ENCODE peak calls at places on chromosome 13, in ten cellular contexts. U is tibial artery; D is lung; B is mesendoderm; Q is naive thymus-derived CD4-positive, alpha-beta T cell; F is upper lobe of left lung; Z is effector memory CD4-positive, alpha-beta T cell; G is left lung; L is A549; A is neural progenitor cell. Y is an unnamed sample. For H3K4me1, the result is how much of the 10 kb centered on the place peaks cover.

GRCh38 chr13:41465215-41465907 is 8.0 kb downstream of the RGCC start:
- DNase-seq in U (no peak), D (peak), B (no peak), Q (peak), F (peak), Z (peak), G (peak), L (no peak), A (no peak), Y (no peak)

GRCh38 chr13:91154553-91154952 is 192.9 kb upstream of the MIR17HG start:
- DNase-seq in U (no peak), D (no peak), B (peak), Q (no peak), F (no peak), Z (no peak), G (no peak), L (no peak), A (no peak), Y (no peak)

GRCh38 chr13:73521291-73521626 is 462.5 kb downstream of the KLF5 start:
- DNase-seq in U (no peak), D (no peak), B (no peak), Q (peak), F (no peak), Z (no peak), G (no peak), L (no peak), A (no peak), Y (no peak)

GRCh38 chr13:39960206-39960605 is 304.7 kb downstream of the COG6 start:
- DNase-seq in U (no peak), D (no peak), B (no peak), Q (no peak), F (no peak), Z (no peak), G (no peak), L (no peak), A (no peak), Y (no peak)

GRCh38 chr13:27592865-27593264 is 27.5 kb downstream of the LNX2 start:
- DNase-seq in U (no peak), D (no peak), B (no peak), Q (no peak), F (no peak), Z (no peak), G (no peak), L (no peak), A (no peak), Y (no peak)

GRCh38 chr13:63274772-63275171 is 1859.1 kb upstream of the PCDH20 start:
- DNase-seq in U (no peak), D (no peak), B (no peak), Q (no peak), F (no peak), Z (no peak), G (no peak), L (no peak), A (no peak), Y (no peak)

GRCh38 chr13:54312885-54313284 is 1284.3 kb downstream of the OLFM4 start:
- DNase-seq in U (no peak), D (no peak), B (no peak), Q (no peak), F (no peak), Z (no peak), G (peak), L (no peak), A (no peak), Y (no peak)

GRCh38 chr13:91087276-91087675 is 260.2 kb upstream of the MIR17HG start:
- DNase-seq in U (no peak), D (no peak), B (no peak), Q (no peak), F (no peak), Z (no peak), G (no peak), L (no peak), A (peak), Y (no peak)

GRCh38 chr13:74243637-74244526 is 109.7 kb upstream of the KLF12 start:
- DNase-seq in U (no peak), D (no peak), B (no peak), Q (peak), F (no peak), Z (no peak), G (no peak), L (no peak), A (no peak), Y (no peak)

GRCh38 chr13:52848455-52849190 is at the start of gene PCDH8:
- DNase-seq in U (no peak), D (no peak), B (peak), Q (no peak), F (no peak), Z (no peak), G (peak), L (no peak), A (peak), Y (no peak)

GRCh38 chr13:45341799-45342584 is 1.0 kb upstream of the TPT1 start:
- DNase-seq in U (peak), D (peak), B (no peak), Q (no peak), F (peak), Z (no peak), G (no peak), L (no peak), A (no peak), Y (no peak)

GRCh38 chr13:42478531-42479156 is 95.3 kb upstream of the TNFSF11 start:
- DNase-seq in U (no peak), D (no peak), B (peak), Q (no peak), F (no peak), Z (no peak), G (no peak), L (peak), A (peak), Y (no peak)

GRCh38 chr13:25462301-25463125 is 90.7 kb downstream of the ATP8A2 start:
- DNase-seq in U (no peak), D (no peak), B (peak), Q (no peak), F (no peak), Z (no peak), G (no peak), L (no peak), A (no peak), Y (no peak)

GRCh38 chr13:89584058-89584457 is 1763.4 kb upstream of the MIR17HG start:
- DNase-seq in U (no peak), D (no peak), B (peak), Q (no peak), F (no peak), Z (no peak), G (no peak), L (no peak), A (no peak), Y (no peak)

GRCh38 chr13:64997438-64997837 is 2232.7 kb downstream of the PCDH9 start:
- DNase-seq in U (no peak), D (no peak), B (no peak), Q (no peak), F (no peak), Z (no peak), G (no peak), L (no peak), A (no peak), Y (no peak)

GRCh38 chr13:31638577-31638976 is 100.7 kb upstream of the RXFP2 start:
- DNase-seq in U (no peak), D (no peak), B (no peak), Q (no peak), F (no peak), Z (no peak), G (no peak), L (no peak), A (no peak), Y (no peak)

GRCh38 chr13:30725331-30726085 is 9.8 kb upstream of the ALOX5AP start:
- DNase-seq in U (peak), D (no peak), B (no peak), Q (no peak), F (no peak), Z (no peak), G (no peak), L (no peak), A (no peak), Y (no peak)

GRCh38 chr13:21742041-21742440 is 71.2 kb downstream of the FGF9 start:
- DNase-seq in U (no peak), D (no peak), B (peak), Q (no peak), F (no peak), Z (no peak), G (no peak), L (no peak), A (no peak), Y (no peak)

GRCh38 chr13:25778302-25778701 is 273.5 kb downstream of the SHISA2 start:
- DNase-seq in U (no peak), D (no peak), B (no peak), Q (no peak), F (no peak), Z (no peak), G (no peak), L (no peak), A (no peak), Y (no peak)

GRCh38 chr13:27182844-27183497 is 11.4 kb upstream of the USP12 start:
- DNase-seq in U (peak), D (peak), B (peak), Q (no peak), F (peak), Z (no peak), G (no peak), L (peak), A (no peak), Y (no peak)

GRCh38 chr13:32838985-32839384 is 177.2 kb upstream of the KL start:
- DNase-seq in U (no peak), D (no peak), B (no peak), Q (no peak), F (no peak), Z (no peak), G (no peak), L (peak), A (no peak), Y (no peak)

GRCh38 chr13:62171697-62172096 is 756.0 kb upstream of the PCDH20 start:
- DNase-seq in U (no peak), D (no peak), B (no peak), Q (no peak), F (no peak), Z (no peak), G (no peak), L (no peak), A (no peak), Y (no peak)

GRCh38 chr13:36850790-36851438 is 31.9 kb downstream of the RFXAP start:
- DNase-seq in U (no peak), D (no peak), B (peak), Q (no peak), F (no peak), Z (no peak), G (no peak), L (no peak), A (peak), Y (no peak)

GRCh38 chr13:52345048-52345447 is 60.9 kb downstream of the THSD1 start:
- DNase-seq in U (no peak), D (no peak), B (no peak), Q (no peak), F (no peak), Z (no peak), G (no peak), L (no peak), A (no peak), Y (no peak)

GRCh38 chr13:114099918-114100445 is 32.4 kb downstream of the RASA3 start:
- DNase-seq in U (peak), D (no peak), B (peak), Q (peak), F (peak), Z (peak), G (peak), L (peak), A (peak), Y (peak)

GRCh38 chr13:24389506-24389905 is 80.1 kb downstream of the C1QTNF9 start:
- DNase-seq in U (no peak), D (no peak), B (no peak), Q (no peak), F (no peak), Z (no peak), G (no peak), L (no peak), A (no peak), Y (no peak)

GRCh38 chr13:39864221-39864620 is 208.8 kb downstream of the COG6 start:
- DNase-seq in U (no peak), D (no peak), B (no peak), Q (no peak), F (no peak), Z (no peak), G (no peak), L (no peak), A (no peak), Y (no peak)

GRCh38 chr13:112721198-112722104 is 31.6 kb downstream of the ATP11A start:
- DNase-seq in U (no peak), D (no peak), B (no peak), Q (no peak), F (no peak), Z (no peak), G (no peak), L (no peak), A (no peak), Y (peak)
- H3K4me1 ChIP-seq in U (under half), D (under half), B (under half), Q (under half), F (under half), Z (under half), G (half or more), L (under half), A (under half), Y (under half)

GRCh38 chr13:108895220-108895704 is 265.9 kb downstream of the MYO16 start:
- DNase-seq in U (no peak), D (no peak), B (peak), Q (no peak), F (no peak), Z (no peak), G (no peak), L (peak), A (peak), Y (no peak)

GRCh38 chr13:108903613-108904012 is 274.2 kb downstream of the MYO16 start:
- DNase-seq in U (no peak), D (no peak), B (no peak), Q (no peak), F (no peak), Z (no peak), G (no peak), L (no peak), A (no peak), Y (no peak)

GRCh38 chr13:108902557-108903155 is 273.2 kb downstream of the MYO16 start:
- DNase-seq in U (no peak), D (no peak), B (no peak), Q (no peak), F (no peak), Z (no peak), G (no peak), L (no peak), A (no peak), Y (no peak)

DNA sequence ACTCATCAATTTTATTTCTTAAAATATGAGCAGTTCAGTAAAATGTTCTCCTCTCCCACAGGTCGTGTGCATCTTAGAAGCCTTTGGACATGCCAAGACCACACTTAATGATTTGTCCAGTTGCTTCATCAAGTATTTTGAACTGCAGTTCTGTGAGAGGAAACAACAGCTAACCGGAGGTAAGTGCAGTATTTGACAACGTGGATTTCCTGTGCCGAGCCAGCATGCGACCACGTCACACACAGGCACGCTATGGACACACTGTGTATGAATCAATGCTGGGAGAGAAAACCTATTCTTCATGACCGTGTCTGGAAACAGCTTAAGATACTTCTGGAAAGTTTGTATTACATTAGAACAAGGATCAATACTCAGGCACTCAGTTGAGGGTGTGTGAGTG is 268.5 kb downstream of the MYO16 start:
- DNase-seq in U (no peak), D (no peak), B (no peak), Q (no peak), F (no peak), Z (no peak), G (no peak), L (no peak), A (no peak), Y (no peak)
- H3K4me3 ChIP-seq in U (no peak), D (no peak), B (no peak), Q (no peak), F (no peak), Z (no peak), G (no peak), L (no peak), A (no peak), Y (no peak)

GRCh38 chr13:110913322-110913721 is 1.5 kb downstream of the ANKRD10 start:
- DNase-seq in U (no peak), D (no peak), B (peak), Q (peak), F (peak), Z (no peak), G (no peak), L (no peak), A (peak), Y (no peak)

GRCh38 chr13:110912651-110913051 is 2.2 kb downstream of the ANKRD10 start:
- DNase-seq in U (no peak), D (no peak), B (peak), Q (no peak), F (no peak), Z (no peak), G (no peak), L (peak), A (peak), Y (no peak)

GRCh38 chr13:110913911-110914292 is 967 bp downstream of the ANKRD10 start:
- DNase-seq in U (no peak), D (no peak), B (no peak), Q (no peak), F (no peak), Z (no peak), G (no peak), L (no peak), A (no peak), Y (no peak)

GRCh38 chr13:110910013-110910890 is 4.6 kb downstream of the ANKRD10 start:
- DNase-seq in U (no peak), D (no peak), B (no peak), Q (no peak), F (no peak), Z (no peak), G (no peak), L (no peak), A (no peak), Y (no peak)

DNA sequence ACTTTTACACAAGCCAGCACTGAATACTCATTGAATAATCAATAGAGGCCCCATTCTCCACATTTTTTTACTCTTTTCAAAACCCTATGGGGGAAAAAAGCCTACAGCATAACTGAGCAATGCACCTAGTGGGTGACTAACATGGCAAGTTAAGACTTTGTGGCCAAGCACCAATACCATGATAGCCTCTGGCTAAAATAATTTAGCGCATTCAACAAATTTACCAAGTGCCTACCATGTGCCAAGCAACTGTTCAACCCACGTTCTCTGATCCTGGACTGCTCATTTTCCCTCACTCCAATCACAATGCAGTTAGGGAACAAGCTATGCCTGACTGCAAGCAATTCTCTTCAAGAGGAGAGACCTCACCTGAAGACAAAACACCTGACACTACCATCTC is 3.0 kb downstream of the ANKRD10 start:
- DNase-seq in U (no peak), D (no peak), B (no peak), Q (no peak), F (no peak), Z (no peak), G (no peak), L (no peak), A (no peak), Y (no peak)
- H3K27ac ChIP-seq in U (peak), D (no peak), B (no peak), Q (no peak), F (peak), Z (no peak), G (no peak), L (no peak), A (no peak), Y (no peak)

GRCh38 chr13:46622013-46622917 is 69.3 kb downstream of the LRCH1 start:
- DNase-seq in U (no peak), D (no peak), B (no peak), Q (no peak), F (no peak), Z (no peak), G (no peak), L (no peak), A (no peak), Y (no peak)
- H3K4me1 ChIP-seq in U (half or more), D (under half), B (under half), Q (under half), F (under half), Z (under half), G (under half), L (under half), A (under half), Y (under half)

DNA sequence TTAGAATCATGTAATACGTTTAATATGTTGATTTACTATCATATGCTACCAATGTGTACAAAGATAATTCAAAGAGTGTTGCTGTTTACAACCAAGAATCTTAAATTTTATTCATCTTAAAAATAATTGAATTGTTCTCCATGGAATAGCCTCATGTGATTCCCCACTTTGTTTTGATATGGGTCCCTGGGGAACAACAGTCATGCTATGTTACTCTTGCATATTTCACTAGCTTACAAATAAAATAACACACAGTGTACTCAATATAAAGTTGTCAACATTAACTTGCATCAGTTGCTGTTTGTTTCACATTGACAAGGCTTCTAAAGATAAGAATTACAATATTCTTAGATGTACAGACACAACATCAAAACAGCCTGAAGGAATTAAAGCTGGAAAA is 2.3 kb downstream of the ENOX1 start:
- DNase-seq in U (no peak), D (no peak), B (no peak), Q (no peak), F (no peak), Z (no peak), G (no peak), L (no peak), A (no peak), Y (no peak)
- H3K4me3 ChIP-seq in U (no peak), D (no peak), B (no peak), Q (no peak), F (no peak), Z (no peak), G (no peak), L (no peak), A (no peak), Y (no peak)

GRCh38 chr13:102400619-102401125 is 1.2 kb downstream of the FGF14 start:
- DNase-seq in U (peak), D (peak), B (peak), Q (no peak), F (no peak), Z (no peak), G (peak), L (no peak), A (peak), Y (no peak)

GRCh38 chr13:102401305-102401704 is 543 bp downstream of the FGF14 start:
- DNase-seq in U (no peak), D (no peak), B (no peak), Q (no peak), F (no peak), Z (no peak), G (no peak), L (no peak), A (no peak), Y (no peak)

GRCh38 chr13:102402292-102402691 is 444 bp upstream of the FGF14 start:
- DNase-seq in U (no peak), D (no peak), B (peak), Q (no peak), F (peak), Z (no peak), G (peak), L (no peak), A (peak), Y (no peak)

GRCh38 chr13:102401755-102402154 is at the start of gene FGF14:
- DNase-seq in U (no peak), D (no peak), B (no peak), Q (no peak), F (no peak), Z (no peak), G (no peak), L (no peak), A (peak), Y (no peak)

GRCh38 chr13:102405499-102406079 is 3.7 kb upstream of the FGF14 start:
- DNase-seq in U (no peak), D (no peak), B (peak), Q (no peak), F (no peak), Z (no peak), G (no peak), L (no peak), A (peak), Y (no peak)
- H3K27ac ChIP-seq in U (no peak), D (no peak), B (no peak), Q (no peak), F (no peak), Z (no peak), G (no peak), L (no peak), A (no peak), Y (no peak)

DNA sequence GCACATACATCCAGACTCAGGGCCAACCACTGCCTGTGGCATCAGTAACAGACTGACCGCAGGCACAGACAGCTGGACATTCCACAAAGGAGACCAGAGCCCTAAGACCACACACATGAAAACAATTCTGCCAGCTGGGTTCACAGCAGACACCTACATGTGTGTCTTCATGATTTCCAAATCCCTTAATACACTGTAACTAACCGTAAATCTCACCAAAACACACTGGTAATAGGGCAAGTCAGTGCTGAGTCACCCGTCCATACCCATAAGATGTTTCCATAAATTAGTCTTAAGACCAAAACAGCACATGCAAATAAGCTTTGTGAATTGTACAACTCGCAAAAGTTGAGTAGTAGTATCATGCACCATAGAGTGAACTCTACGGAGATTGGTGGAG is 65.4 kb downstream of the TUBGCP3 start:
- DNase-seq in U (no peak), D (no peak), B (no peak), Q (no peak), F (no peak), Z (no peak), G (no peak), L (no peak), A (no peak), Y (no peak)
- H3K4me1 ChIP-seq in U (under half), D (under half), B (under half), Q (under half), F (under half), Z (under half), G (under half), L (under half), A (under half), Y (under half)